ENCODE peak calls at places on chromosomes 5 and 9, in four cellular contexts. One of them, this sample, is unnamed.

GRCh38 chr5:120465281-120465961 is 1.3 kb downstream of the PRR16 start:
- DNase-seq in amygdala: no peak
- DNase-seq in tibial nerve: no peak
- DNase-seq in kidney tubule cell: no peak
- DNase-seq in this sample: no peak

GRCh38 chr9:6842584-6842947 is 84.8 kb downstream of the KDM4C start:
- DNase-seq in amygdala: no peak
- DNase-seq in tibial nerve: no peak
- DNase-seq in kidney tubule cell: peak; percentile 26
- DNase-seq in this sample: no peak

GRCh38 chr5:43603535-43604363 is 769 bp downstream of the NNT start:
- DNase-seq in amygdala: peak; percentile 40
- DNase-seq in tibial nerve: peak; percentile 19
- DNase-seq in kidney tubule cell: peak; percentile 83
- DNase-seq in this sample: peak; percentile 20

GRCh38 chr5:139061856-139062255 is 136.3 kb downstream of the SIL1 start:
- DNase-seq in amygdala: no peak
- DNase-seq in tibial nerve: no peak
- DNase-seq in kidney tubule cell: peak; percentile 13
- DNase-seq in this sample: no peak

GRCh38 chr5:175347931-175348330 is 96.1 kb downstream of the DRD1 start:
- DNase-seq in amygdala: no peak
- DNase-seq in tibial nerve: no peak
- DNase-seq in kidney tubule cell: no peak
- DNase-seq in this sample: no peak

GRCh38 chr5:60719329-60719728 is 19.4 kb upstream of the DEPDC1B start:
- DNase-seq in amygdala: no peak
- DNase-seq in tibial nerve: no peak
- DNase-seq in kidney tubule cell: no peak
- DNase-seq in this sample: no peak

GRCh38 chr5:32027717-32028321 is 146.3 kb downstream of the GOLPH3 start:
- DNase-seq in amygdala: no peak
- DNase-seq in tibial nerve: peak; percentile 41
- DNase-seq in kidney tubule cell: peak; percentile 87
- DNase-seq in this sample: no peak

GRCh38 chr9:106958955-106959657 is 96.1 kb downstream of the ZNF462 start:
- DNase-seq in amygdala: no peak
- DNase-seq in tibial nerve: no peak
- DNase-seq in kidney tubule cell: peak; percentile 61
- DNase-seq in this sample: no peak

GRCh38 chr9:96363175-96363967 is 20.1 kb downstream of the SLC35D2 start:
- DNase-seq in amygdala: no peak
- DNase-seq in tibial nerve: no peak
- DNase-seq in kidney tubule cell: no peak
- DNase-seq in this sample: no peak

GRCh38 chr5:80181618-80182211 is 74.1 kb downstream of the SERINC5 start:
- DNase-seq in amygdala: no peak
- DNase-seq in tibial nerve: no peak
- DNase-seq in kidney tubule cell: peak; percentile 49
- DNase-seq in this sample: no peak

GRCh38 chr5:179256229-179257189 is 88.8 kb downstream of the ADAMTS2 start:
- DNase-seq in amygdala: no peak
- DNase-seq in tibial nerve: no peak
- DNase-seq in kidney tubule cell: no peak
- DNase-seq in this sample: no peak

GRCh38 chr5:18010053-18010452 is 375.8 kb downstream of the TAF11L14 start:
- DNase-seq in amygdala: no peak
- DNase-seq in tibial nerve: no peak
- DNase-seq in kidney tubule cell: no peak
- DNase-seq in this sample: no peak

GRCh38 chr9:124360277-124360676 is 55.0 kb downstream of the PSMB7 start:
- DNase-seq in amygdala: no peak
- DNase-seq in tibial nerve: no peak
- DNase-seq in kidney tubule cell: no peak
- DNase-seq in this sample: no peak

GRCh38 chr9:111161015-111161415 is 122.7 kb upstream of the LPAR1 start:
- DNase-seq in amygdala: no peak
- DNase-seq in tibial nerve: no peak
- DNase-seq in kidney tubule cell: peak; percentile 84
- DNase-seq in this sample: no peak

GRCh38 chr5:74851684-74852353 is 14.4 kb downstream of the FAM169A start:
- DNase-seq in amygdala: no peak
- DNase-seq in tibial nerve: no peak
- DNase-seq in kidney tubule cell: no peak
- DNase-seq in this sample: no peak

GRCh38 chr9:107161338-107161737 is 121.7 kb upstream of the RAD23B start:
- DNase-seq in amygdala: no peak
- DNase-seq in tibial nerve: no peak
- DNase-seq in kidney tubule cell: no peak
- DNase-seq in this sample: no peak

GRCh38 chr9:33517373-33517772 is 6.7 kb upstream of the ANKRD18B start:
- DNase-seq in amygdala: no peak
- DNase-seq in tibial nerve: no peak
- DNase-seq in kidney tubule cell: peak; percentile 59
- DNase-seq in this sample: no peak

GRCh38 chr5:1240496-1241260 is 15.5 kb downstream of the SLC6A18 start:
- DNase-seq in amygdala: no peak
- DNase-seq in tibial nerve: no peak
- DNase-seq in kidney tubule cell: no peak
- DNase-seq in this sample: no peak

GRCh38 chr5:28286566-28286965 is 1248.2 kb upstream of the CDH9 start:
- DNase-seq in amygdala: no peak
- DNase-seq in tibial nerve: no peak
- DNase-seq in kidney tubule cell: no peak
- DNase-seq in this sample: no peak

GRCh38 chr9:130997925-130998595 is 10.9 kb upstream of the LAMC3 start:
- DNase-seq in amygdala: peak; percentile 40
- DNase-seq in tibial nerve: no peak
- DNase-seq in kidney tubule cell: peak; percentile 74
- DNase-seq in this sample: peak; percentile 82

GRCh38 chr5:30041291-30041690 is 1152.2 kb upstream of the CDH6 start:
- DNase-seq in amygdala: no peak
- DNase-seq in tibial nerve: no peak
- DNase-seq in kidney tubule cell: no peak
- DNase-seq in this sample: no peak

This sample was measured in GM12892.